ENCODE peak calls at places on chromosome 10, in seven cellular contexts. U is A673, V is IMR-90, E is lower lobe of right lung, L is heart right ventricle, N is Panc1, H is brain microvascular endothelial cell. J is an unnamed sample. For H3K27me3 and H3K36me3, the result is how much of the 10 kb centered on the place peaks cover.

GRCh38 chr10:77620731-77621130 is 16.9 kb downstream of the KCNMA1 start:
- DNase-seq in U (no peak), V (peak), E (no peak), L (no peak), N (no peak), H (peak), J (no peak)

GRCh38 chr10:103668351-103669242 is 175.1 kb downstream of the NEURL1 start:
- DNase-seq in U (no peak), V (peak), E (peak), L (peak), N (no peak), H (peak), J (peak)

GRCh38 chr10:802506-802905 is 113.0 kb upstream of the DIP2C start:
- DNase-seq in U (no peak), V (no peak), E (no peak), L (no peak), N (no peak), H (no peak), J (no peak)

GRCh38 chr10:58152698-58153263 is 114.9 kb downstream of the IPMK start:
- DNase-seq in U (peak), V (peak), E (peak), L (no peak), N (no peak), H (peak), J (no peak)

GRCh38 chr10:86031-86430 is 36.9 kb upstream of the TUBB8 start:
- DNase-seq in U (no peak), V (no peak), E (no peak), L (no peak), N (no peak), H (no peak), J (no peak)

GRCh38 chr10:42754155-42755027 is 28.2 kb upstream of the BMS1 start:
- DNase-seq in U (peak), V (no peak), E (peak), L (peak), N (no peak), H (no peak), J (peak)

GRCh38 chr10:121655254-121656142 is 57.3 kb upstream of the FGFR2 start:
- DNase-seq in U (no peak), V (no peak), E (no peak), L (no peak), N (no peak), H (no peak), J (no peak)

GRCh38 chr10:24617771-24618396 is 105.8 kb downstream of the ARHGAP21 start:
- DNase-seq in U (peak), V (peak), E (peak), L (peak), N (peak), H (peak), J (no peak)

GRCh38 chr10:99364125-99364524 is 35.0 kb downstream of the CNNM1 start:
- DNase-seq in U (no peak), V (peak), E (no peak), L (no peak), N (no peak), H (no peak), J (no peak)
- H3K27me3 ChIP-seq in U (under half), V (under half), E (under half), L (under half), N (under half), H (under half), J (under half)

GRCh38 chr10:71583076-71583475 is 136.5 kb downstream of the C10orf105 start:
- DNase-seq in U (no peak), V (no peak), E (no peak), L (no peak), N (no peak), H (no peak), J (no peak)
- H3K27ac ChIP-seq in U (no peak), V (no peak), E (no peak), L (no peak), N (no peak), H (no peak), J (no peak)

GRCh38 chr10:3127921-3128320 is 44.7 kb downstream of the PITRM1 start:
- DNase-seq in U (no peak), V (no peak), E (no peak), L (no peak), N (no peak), H (no peak), J (no peak)
- H3K36me3 ChIP-seq in U (half or more), V (half or more), E (under half), L (under half), N (under half), H (half or more), J (under half)

DNA sequence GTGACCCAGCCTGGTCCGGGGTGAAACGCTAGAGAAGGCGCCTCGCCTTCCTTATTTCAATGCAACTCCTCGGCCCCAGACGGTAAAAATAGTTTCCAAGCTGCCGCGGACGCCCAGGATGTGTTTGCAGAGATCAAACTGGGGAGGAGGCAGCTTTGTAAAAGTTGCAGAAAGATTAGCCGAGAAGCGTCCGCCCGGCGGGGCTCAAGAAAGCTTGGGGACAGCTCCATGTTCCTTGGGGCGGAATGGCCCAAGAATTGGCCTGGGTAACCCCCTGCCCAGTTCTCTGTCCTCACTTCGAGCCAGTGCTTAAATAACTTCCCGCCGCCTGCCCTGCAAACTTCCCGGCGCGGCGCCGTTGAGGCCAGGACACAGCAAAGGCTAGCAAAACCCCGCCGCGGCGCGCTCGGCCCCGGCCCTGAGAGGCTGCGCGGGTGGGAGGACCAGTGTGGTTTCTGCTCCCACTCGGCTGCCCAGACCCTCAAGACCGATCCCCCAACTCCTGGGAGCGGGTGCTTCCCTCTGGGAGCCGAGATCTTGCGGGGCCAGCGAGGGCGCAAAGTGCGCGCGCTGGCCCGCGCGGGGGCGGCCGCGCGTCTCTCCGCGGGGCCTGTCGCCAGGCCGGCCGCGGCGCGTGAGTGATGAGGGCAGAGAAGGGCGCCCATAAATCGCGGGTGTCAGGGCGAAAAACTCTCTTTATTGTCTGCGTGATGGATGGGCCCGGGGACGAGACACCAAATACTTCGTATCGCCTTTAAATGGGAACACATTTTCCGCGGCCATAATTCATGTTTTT is 6.3 kb upstream of the ZNF503 start:
- DNase-seq in U (no peak), V (no peak), E (peak), L (peak), N (no peak), H (no peak), J (peak)
- H3K27me3 ChIP-seq in U (half or more), V (under half), E (under half), L (under half), N (under half), H (half or more), J (under half)

GRCh38 chr10:132582795-132583194 is 45.2 kb downstream of the INPP5A start:
- DNase-seq in U (no peak), V (no peak), E (no peak), L (no peak), N (no peak), H (no peak), J (no peak)
- H3K27ac ChIP-seq in U (no peak), V (no peak), E (no peak), L (no peak), N (peak), H (no peak), J (no peak)

GRCh38 chr10:124305984-124306383 is 112.7 kb downstream of the OAT start:
- DNase-seq in U (no peak), V (no peak), E (no peak), L (no peak), N (no peak), H (no peak), J (no peak)

GRCh38 chr10:124307531-124308350 is 111.0 kb downstream of the OAT start:
- DNase-seq in U (no peak), V (no peak), E (no peak), L (no peak), N (no peak), H (no peak), J (no peak)

GRCh38 chr10:124306922-124307371 is 111.8 kb downstream of the OAT start:
- DNase-seq in U (no peak), V (no peak), E (no peak), L (no peak), N (no peak), H (no peak), J (no peak)

GRCh38 chr10:124308351-124308645 is 110.4 kb downstream of the OAT start:
- DNase-seq in U (no peak), V (no peak), E (no peak), L (no peak), N (no peak), H (no peak), J (no peak)

DNA sequence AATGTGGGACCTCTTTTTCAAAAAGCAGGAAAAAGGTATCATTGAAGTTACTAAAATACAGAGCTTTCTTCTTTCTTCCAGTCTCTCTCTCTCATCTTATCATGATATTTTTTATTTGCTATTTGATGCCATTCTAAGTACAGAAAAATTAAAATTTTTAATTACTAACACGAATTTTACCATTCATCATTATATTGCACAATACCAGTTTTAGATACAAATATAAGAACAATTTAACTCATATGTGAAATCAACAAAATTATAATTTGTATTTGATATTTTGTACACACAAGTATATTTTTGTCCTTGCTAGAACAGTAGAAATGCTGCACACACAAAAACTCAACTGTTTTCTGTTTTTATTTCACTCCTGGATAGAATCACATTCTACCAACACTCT is 112.2 kb downstream of the OAT start:
- DNase-seq in U (no peak), V (no peak), E (no peak), L (no peak), N (no peak), H (no peak), J (no peak)
- H3K36me3 ChIP-seq in U (under half), V (under half), E (under half), L (under half), N (under half), H (under half), J (under half)

GRCh38 chr10:132036887-132037675 is 28.7 kb upstream of the JAKMIP3 start:
- DNase-seq in U (no peak), V (no peak), E (no peak), L (peak), N (no peak), H (no peak), J (no peak)

GRCh38 chr10:132035476-132035875 is 30.3 kb upstream of the JAKMIP3 start:
- DNase-seq in U (no peak), V (no peak), E (no peak), L (no peak), N (no peak), H (no peak), J (no peak)

GRCh38 chr10:132030898-132031463 is 34.8 kb upstream of the JAKMIP3 start:
- DNase-seq in U (no peak), V (no peak), E (no peak), L (no peak), N (no peak), H (no peak), J (no peak)

GRCh38 chr10:132036153-132036886 is 29.4 kb upstream of the JAKMIP3 start:
- DNase-seq in U (peak), V (no peak), E (no peak), L (peak), N (no peak), H (no peak), J (no peak)

GRCh38 chr10:132033632-132034031 is 32.1 kb upstream of the JAKMIP3 start:
- DNase-seq in U (no peak), V (no peak), E (no peak), L (no peak), N (no peak), H (no peak), J (no peak)
- H3K27me3 ChIP-seq in U (half or more), V (half or more), E (half or more), L (half or more), N (under half), H (under half), J (under half)

DNA sequence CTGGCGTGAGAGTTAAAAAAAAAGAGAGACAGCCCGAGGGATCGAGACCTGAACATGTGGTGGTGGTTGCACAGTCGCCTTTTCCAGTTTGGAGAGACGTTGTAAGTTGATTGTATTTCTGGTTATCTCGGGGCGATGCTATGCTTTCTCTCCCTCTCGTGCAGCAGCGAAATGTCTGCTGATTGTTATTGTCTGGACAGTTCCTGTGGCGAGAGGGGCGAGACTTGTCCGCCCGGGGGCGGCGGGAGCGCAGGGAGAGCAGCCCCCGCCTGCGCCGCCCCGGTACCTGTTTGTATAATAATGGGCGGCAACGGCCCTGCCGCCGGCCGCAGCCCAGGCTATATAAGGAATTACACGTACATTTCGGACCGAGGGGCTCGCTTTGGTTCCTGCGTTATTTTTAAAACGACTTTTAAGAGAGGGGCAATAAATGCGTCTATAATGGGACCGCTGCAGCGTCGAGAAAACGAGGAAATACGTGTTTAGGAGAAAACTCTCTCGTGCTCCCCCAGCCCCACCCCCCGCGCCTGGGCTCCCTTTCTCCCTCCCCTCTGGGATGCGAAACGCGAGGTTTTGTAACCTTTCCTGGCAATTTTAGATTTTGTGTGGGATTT is 1.7 kb downstream of the ZEB1 start:
- DNase-seq in U (peak), V (peak), E (no peak), L (peak), N (no peak), H (peak), J (peak)
- H3K27ac ChIP-seq in U (no peak), V (peak), E (peak), L (peak), N (peak), H (no peak), J (peak)